ENCODE peak calls at places on chromosomes 1 and 21, in seven cellular contexts. Q, S, E, W, X, F and D are unnamed samples.

GRCh38 chr1:46302091-46303037 is 1.1 kb downstream of the LRRC41 start:
- DNase-seq in Q (peak; percentile 75), S (peak; percentile 39), E (no peak), W (peak; percentile 36), X (peak; percentile 69), F (peak; percentile 80), D (no peak)

GRCh38 chr21:19011448-19011847 is 607.9 kb upstream of the TMPRSS15 start:
- DNase-seq in Q (no peak), S (no peak), E (no peak), W (no peak), X (no peak), F (no peak), D (no peak)

GRCh38 chr1:200774735-200775449 is 36.2 kb downstream of the CAMSAP2 start:
- DNase-seq in Q (no peak), S (no peak), E (no peak), W (no peak), X (no peak), F (peak; percentile 34), D (no peak)

GRCh38 chr21:25501996-25502665 is 105.2 kb downstream of the MRPL39 start:
- DNase-seq in Q (no peak), S (peak; percentile 82), E (no peak), W (peak; percentile 34), X (no peak), F (no peak), D (no peak)

GRCh38 chr1:231272880-231273279 is 31.9 kb downstream of the GNPAT start:
- DNase-seq in Q (no peak), S (no peak), E (no peak), W (no peak), X (no peak), F (no peak), D (no peak)

GRCh38 chr21:44800971-44801467 is 601 bp downstream of the UBE2G2 start:
- DNase-seq in Q (peak; percentile 47), S (no peak), E (no peak), W (no peak), X (no peak), F (peak; percentile 75), D (no peak)

GRCh38 chr1:79204774-79205173 is 198.2 kb upstream of the ADGRL4 start:
- DNase-seq in Q (no peak), S (no peak), E (no peak), W (no peak), X (no peak), F (no peak), D (no peak)

GRCh38 chr1:29500041-29500440 is 263.7 kb downstream of the PTPRU start:
- DNase-seq in Q (no peak), S (no peak), E (no peak), W (no peak), X (no peak), F (no peak), D (no peak)

GRCh38 chr21:38774152-38774551 is 31.6 kb upstream of the ETS2 start:
- DNase-seq in Q (no peak), S (no peak), E (no peak), W (no peak), X (no peak), F (no peak), D (no peak)

GRCh38 chr1:71049951-71050598 is 2.5 kb upstream of the PTGER3 start:
- DNase-seq in Q (peak; percentile 75), S (no peak), E (peak; percentile 24), W (no peak), X (peak; percentile 46), F (peak; percentile 55), D (no peak)

GRCh38 chr21:28587748-28588147 is 404.9 kb downstream of the LTN1 start:
- DNase-seq in Q (peak; percentile 42), S (no peak), E (no peak), W (no peak), X (no peak), F (no peak), D (no peak)

GRCh38 chr21:42066521-42066920 is 4.6 kb upstream of the UMODL1 start:
- DNase-seq in Q (no peak), S (no peak), E (no peak), W (no peak), X (no peak), F (no peak), D (no peak)

GRCh38 chr1:147545133-147545532 is 3.8 kb downstream of the BCL9 start:
- DNase-seq in Q (peak; percentile 8), S (peak; percentile 93), E (peak; percentile 84), W (peak; percentile 77), X (peak; percentile 82), F (no peak), D (peak; percentile 82)

GRCh38 chr1:201229771-201230635 is 39.4 kb downstream of the IGFN1 start:
- DNase-seq in Q (peak; percentile 69), S (no peak), E (peak; percentile 24), W (no peak), X (no peak), F (peak; percentile 7), D (no peak)